ENCODE peak calls at places on chromosome 15, in nine cellular contexts. N, G, S, Q, T, K, R, A and E are unnamed samples.

GRCh38 chr15:96341465-96342142 is 11.1 kb downstream of the NR2F2 start:
- DNase-seq in N (peak), G (peak), S (no peak), Q (no peak), T (no peak), K (no peak), R (no peak), A (no peak), E (no peak)

GRCh38 chr15:68256675-68257450 is 20.7 kb upstream of the FEM1B start:
- DNase-seq in N (peak), G (peak), S (no peak), Q (no peak), T (no peak), K (peak), R (peak), A (peak), E (peak)

GRCh38 chr15:75727851-75728715 is 15.4 kb upstream of the CSPG4 start:
- DNase-seq in N (peak), G (peak), S (no peak), Q (no peak), T (no peak), K (peak), R (peak), A (peak), E (no peak)

GRCh38 chr15:55289011-55289572 is 521 bp downstream of the RAB27A start:
- DNase-seq in N (peak), G (peak), S (no peak), Q (no peak), T (no peak), K (peak), R (peak), A (peak), E (no peak)

GRCh38 chr15:79179597-79179996 is 89.0 kb upstream of the RASGRF1 start:
- DNase-seq in N (no peak), G (no peak), S (no peak), Q (no peak), T (no peak), K (no peak), R (no peak), A (no peak), E (no peak)

GRCh38 chr15:84766461-84767005 is 18.1 kb downstream of the ZNF592 start:
- DNase-seq in N (no peak), G (no peak), S (no peak), Q (no peak), T (no peak), K (no peak), R (no peak), A (no peak), E (no peak)

GRCh38 chr15:72306211-72306785 is 13.7 kb downstream of the CELF6 start:
- DNase-seq in N (peak), G (no peak), S (no peak), Q (no peak), T (no peak), K (no peak), R (no peak), A (no peak), E (no peak)

GRCh38 chr15:35958021-35958420 is 412.1 kb upstream of the DPH6 start:
- DNase-seq in N (no peak), G (no peak), S (no peak), Q (no peak), T (no peak), K (no peak), R (no peak), A (no peak), E (no peak)

GRCh38 chr15:89556413-89557262 is 18.6 kb upstream of the TICRR start:
- DNase-seq in N (peak), G (peak), S (peak), Q (no peak), T (peak), K (peak), R (peak), A (no peak), E (no peak)

GRCh38 chr15:73965094-73965729 is 26.9 kb downstream of the STOML1 start:
- DNase-seq in N (no peak), G (no peak), S (no peak), Q (no peak), T (no peak), K (no peak), R (no peak), A (no peak), E (no peak)
- H3K4me3 ChIP-seq in N (no peak), G (no peak), S (no peak), Q (no peak), T (peak), K (no peak), R (peak), A (no peak), E (peak)

DNA sequence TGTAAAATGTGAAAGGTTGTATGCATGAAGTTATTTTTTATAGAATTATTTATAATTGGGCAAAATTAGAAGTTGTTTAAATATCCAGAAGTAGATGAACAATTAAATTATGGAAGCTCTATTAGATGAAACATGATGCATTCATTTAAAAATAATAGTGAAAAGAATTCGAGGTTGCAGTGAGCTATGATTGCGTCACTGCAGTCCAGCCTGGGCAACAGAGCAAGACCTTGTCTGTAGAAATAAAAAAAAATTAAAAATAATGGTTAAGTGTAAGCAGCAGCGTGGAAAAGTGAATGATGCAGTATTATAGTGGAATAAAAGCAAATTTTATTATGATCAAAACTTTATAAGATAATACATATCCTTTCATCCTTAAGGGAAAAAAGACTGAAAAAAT is 14.3 kb downstream of the BUB1B start:
- DNase-seq in N (no peak), G (no peak), S (no peak), Q (no peak), T (no peak), K (no peak), R (no peak), A (no peak), E (no peak)
- H3K27ac ChIP-seq in N (no peak), G (no peak), S (no peak), Q (no peak), T (no peak), K (no peak), R (no peak), A (no peak), E (no peak)

GRCh38 chr15:45869034-45869668 is 234.3 kb downstream of the SQOR start:
- DNase-seq in N (no peak), G (no peak), S (no peak), Q (no peak), T (no peak), K (no peak), R (no peak), A (no peak), E (no peak)

GRCh38 chr15:45868109-45868691 is 233.4 kb downstream of the SQOR start:
- DNase-seq in N (no peak), G (no peak), S (no peak), Q (no peak), T (no peak), K (no peak), R (no peak), A (no peak), E (no peak)

GRCh38 chr15:45867281-45867680 is 232.5 kb downstream of the SQOR start:
- DNase-seq in N (no peak), G (no peak), S (no peak), Q (no peak), T (no peak), K (no peak), R (no peak), A (no peak), E (no peak)

DNA sequence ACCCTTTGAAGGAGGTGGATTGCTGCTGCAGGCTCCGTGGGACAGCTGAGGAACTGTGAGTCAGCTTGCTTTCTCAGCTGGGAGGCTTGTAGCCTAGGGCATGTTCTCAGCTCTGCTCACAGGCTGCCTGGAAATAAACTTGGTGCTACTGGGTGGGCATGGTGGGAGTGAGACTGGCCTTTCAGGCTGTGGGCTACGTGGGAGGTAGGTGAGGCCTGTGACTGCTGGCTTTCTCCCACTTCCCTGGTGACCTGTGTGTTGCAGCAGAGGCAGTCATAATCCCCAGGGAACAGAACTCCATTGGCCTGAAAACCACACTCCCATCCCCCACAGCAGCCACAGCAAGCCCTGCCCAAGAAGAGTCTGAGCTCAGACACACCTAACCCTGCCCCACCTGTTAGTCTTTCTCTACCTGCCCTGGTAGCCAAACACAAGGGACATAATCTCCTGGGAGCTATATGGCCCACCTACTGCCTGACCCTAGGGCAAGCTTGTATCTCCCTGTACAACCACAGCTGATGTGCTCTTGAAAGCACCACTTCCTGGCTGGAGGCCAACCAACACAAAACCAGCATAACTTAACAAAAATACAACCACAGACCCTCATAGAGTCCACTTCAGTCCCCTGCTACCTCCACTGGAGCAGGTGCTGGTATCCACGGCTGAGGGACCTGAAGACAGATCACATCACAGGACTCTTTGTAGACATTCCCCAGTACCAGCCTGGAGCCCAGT is 236.5 kb downstream of the SQOR start:
- DNase-seq in N (no peak), G (peak), S (no peak), Q (no peak), T (no peak), K (no peak), R (no peak), A (no peak), E (no peak)
- TF ChIP-seq CTCF in N (no peak), G (no peak), S (no peak), Q (no peak), T (no peak), K (no peak), R (no peak), A (no peak), E (no peak)

DNA sequence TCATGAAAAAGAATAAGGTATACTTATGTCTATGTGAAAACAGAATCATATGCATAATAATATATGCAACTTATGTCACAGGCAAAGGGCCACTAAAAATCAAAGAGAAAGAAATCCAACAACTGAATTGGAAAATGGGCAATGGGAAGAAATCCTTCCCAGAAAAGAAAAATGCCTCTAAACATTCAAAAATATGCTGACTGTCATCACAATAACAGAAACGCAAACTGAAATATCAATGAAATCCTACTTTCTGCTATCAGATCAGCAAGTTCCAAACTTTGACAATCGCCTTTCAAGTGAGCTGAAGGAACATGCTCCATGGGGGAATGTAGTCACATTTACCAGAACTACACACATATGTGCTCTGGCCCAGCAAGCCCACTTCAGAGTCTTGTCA is 99.4 kb upstream of the KLF13 start:
- DNase-seq in N (no peak), G (no peak), S (no peak), Q (no peak), T (no peak), K (no peak), R (no peak), A (no peak), E (no peak)
- H3K4me3 ChIP-seq in N (no peak), G (no peak), S (no peak), Q (no peak), T (no peak), K (no peak), R (no peak), A (no peak), E (no peak)

DNA sequence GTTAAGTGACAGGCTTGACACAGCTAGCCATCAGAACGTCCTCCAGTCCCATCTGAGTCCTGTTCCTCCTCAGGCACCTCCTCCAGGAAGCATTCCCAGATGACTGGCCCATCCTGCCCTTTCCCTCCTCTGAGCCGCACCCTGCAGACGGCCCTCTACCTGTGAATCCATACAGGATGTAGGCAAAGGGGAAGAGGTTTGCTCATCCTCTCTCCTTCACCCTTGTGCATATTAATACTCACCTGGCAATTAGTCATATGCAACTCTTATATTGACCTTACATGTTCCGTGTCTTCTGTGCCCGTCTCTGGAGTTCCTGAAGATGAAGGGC is 61.9 kb downstream of the SMAD3 start:
- DNase-seq in N (peak), G (peak), S (no peak), Q (no peak), T (peak), K (peak), R (no peak), A (no peak), E (no peak)
- H3K27ac ChIP-seq in N (no peak), G (peak), S (peak), Q (peak), T (peak), K (peak), R (peak), A (peak), E (peak)

GRCh38 chr15:94168250-94168649 is 63.1 kb upstream of the MCTP2 start:
- DNase-seq in N (no peak), G (no peak), S (no peak), Q (no peak), T (no peak), K (no peak), R (no peak), A (no peak), E (no peak)
- TF ChIP-seq CTCF in N (peak), G (peak), S (no peak), Q (no peak), T (peak), K (no peak), R (no peak), A (no peak), E (no peak)

GRCh38 chr15:40337597-40337996 is 3.1 kb downstream of the CCDC9B start:
- DNase-seq in N (no peak), G (no peak), S (no peak), Q (no peak), T (no peak), K (no peak), R (no peak), A (no peak), E (no peak)
- H3K4me3 ChIP-seq in N (no peak), G (no peak), S (no peak), Q (no peak), T (no peak), K (no peak), R (no peak), A (peak), E (peak)

GRCh38 chr15:88476635-88477038 is 9.1 kb downstream of the MRPS11 start:
- DNase-seq in N (peak), G (peak), S (peak), Q (no peak), T (no peak), K (peak), R (no peak), A (no peak), E (no peak)
- H3K27ac ChIP-seq in N (no peak), G (no peak), S (no peak), Q (no peak), T (no peak), K (no peak), R (no peak), A (no peak), E (no peak)